ENCODE peak calls at places on chromosomes 1 and 21, in eight cellular contexts. N, W, P, E, U, R, M and X are unnamed samples.

GRCh38 chr1:173190101-173190895 is 16.8 kb downstream of the TNFSF4 start:
- DNase-seq in U (peak), M (no peak), E (no peak), N (peak), R (no peak), P (peak), W (peak), X (no peak)

GRCh38 chr1:245255783-245256182 is 101.0 kb downstream of the KIF26B start:
- DNase-seq in U (no peak), N (no peak), W (no peak), M (no peak), P (no peak), E (no peak), R (no peak), X (no peak)

GRCh38 chr1:247443641-247444040 is 14.3 kb downstream of the OR2B11 start:
- DNase-seq in R (no peak), P (no peak), U (no peak), E (no peak), W (no peak), M (no peak), N (no peak), X (no peak)

GRCh38 chr1:11653616-11654570 is at the start of gene FBXO2:
- DNase-seq in M (no peak), R (no peak), E (no peak), P (peak), N (peak), W (no peak), U (no peak), X (no peak)

GRCh38 chr1:18998016-18998724 is 41.7 kb upstream of the IFFO2 start:
- DNase-seq in M (no peak), E (no peak), W (no peak), P (no peak), N (no peak), R (no peak), U (peak), X (no peak)

GRCh38 chr1:44112486-44112885 is 6.1 kb upstream of the KLF17 start:
- DNase-seq in E (no peak), W (peak), M (no peak), P (no peak), R (no peak), N (no peak), U (no peak), X (no peak)

GRCh38 chr1:109094377-109094803 is 3.8 kb downstream of the TMEM167B start:
- DNase-seq in P (no peak), E (no peak), W (no peak), U (peak), M (no peak), R (no peak), N (no peak), X (no peak)

GRCh38 chr1:44227211-44227610 is 13.9 kb downstream of the DMAP1 start:
- DNase-seq in N (no peak), R (no peak), P (no peak), W (no peak), E (no peak), M (no peak), U (no peak), X (no peak)

GRCh38 chr1:175201061-175201508 is 8.5 kb upstream of the KIAA0040 start:
- DNase-seq in W (peak), M (no peak), R (no peak), E (no peak), U (no peak), P (peak), N (no peak), X (no peak)

GRCh38 chr1:209150114-209150513 is 433.4 kb upstream of the CAMK1G start:
- DNase-seq in N (no peak), M (no peak), P (peak), E (no peak), W (peak), R (peak), U (peak), X (no peak)

GRCh38 chr1:215475719-215476525 is 91.2 kb upstream of the KCTD3 start:
- DNase-seq in W (peak), N (no peak), U (peak), R (peak), M (no peak), P (no peak), E (peak), X (peak)

GRCh38 chr1:1758692-1759455 is 19.4 kb downstream of the NADK start:
- DNase-seq in P (peak), U (peak), N (peak), R (no peak), E (no peak), M (no peak), W (no peak), X (no peak)

GRCh38 chr1:92575123-92575522 is 88.4 kb upstream of the GFI1 start:
- DNase-seq in E (no peak), W (no peak), P (no peak), N (no peak), M (no peak), U (no peak), R (no peak), X (no peak)

GRCh38 chr1:27299385-27300252 is 22.3 kb upstream of the TMEM222 start:
- DNase-seq in N (peak), E (no peak), W (peak), P (peak), R (peak), U (no peak), M (no peak), X (peak)

GRCh38 chr1:161307230-161307768 is 2.5 kb downstream of the MPZ start:
- DNase-seq in N (no peak), W (peak), M (no peak), P (peak), E (no peak), R (peak), U (no peak), X (no peak)

GRCh38 chr1:53656062-53656915 is 82.7 kb downstream of the GLIS1 start:
- DNase-seq in R (peak), N (no peak), U (no peak), M (no peak), W (peak), P (no peak), E (no peak), X (peak)

GRCh38 chr1:55287732-55288131 is 72.6 kb upstream of the USP24 start:
- DNase-seq in R (no peak), N (no peak), E (no peak), P (no peak), M (no peak), U (no peak), W (no peak), X (no peak)

GRCh38 chr1:201370500-201370899 is 7.0 kb downstream of the TNNT2 start:
- DNase-seq in P (no peak), E (no peak), U (no peak), N (no peak), M (no peak), R (no peak), W (no peak), X (no peak)

GRCh38 chr1:230185076-230186001 is 118.3 kb downstream of the GALNT2 start:
- DNase-seq in E (no peak), U (no peak), M (no peak), P (no peak), W (no peak), R (no peak), N (no peak), X (no peak)

GRCh38 chr1:161885013-161885412 is 118.9 kb downstream of the ATF6 start:
- DNase-seq in P (peak), U (peak), W (peak), N (no peak), E (no peak), R (no peak), M (no peak), X (peak)

GRCh38 chr1:65734976-65735375 is 57.7 kb upstream of the PDE4B start:
- DNase-seq in E (no peak), M (no peak), W (no peak), N (no peak), U (no peak), R (no peak), P (no peak), X (no peak)

GRCh38 chr1:25864434-25864833 is 5.2 kb upstream of the AUNIP start:
- DNase-seq in W (no peak), P (no peak), M (no peak), E (no peak), U (no peak), N (no peak), R (no peak), X (no peak)

GRCh38 chr21:31977816-31978215 is 105.0 kb downstream of the HUNK start:
- DNase-seq in E (no peak), M (no peak), W (no peak), P (no peak), R (no peak), U (no peak), N (no peak), X (no peak)

GRCh38 chr1:194873328-194873923 is 1687.0 kb upstream of the B3GALT2 start:
- DNase-seq in W (no peak), P (no peak), E (no peak), N (no peak), M (no peak), U (no peak), R (peak), X (no peak)

GRCh38 chr1:27752372-27752771 is 20.6 kb upstream of the STX12 start:
- DNase-seq in M (no peak), N (no peak), E (no peak), U (no peak), R (no peak), W (no peak), P (no peak), X (no peak)